ENCODE peak calls at places on chromosome 19, in six cellular contexts. One of them, this sample, is unnamed. For H3K4me1, the result is how much of the 10 kb centered on the place peaks cover.

GRCh38 chr19:33493401-33494275 is 28.0 kb downstream of the PEPD start:
- DNase-seq in body of pancreas: no peak
- DNase-seq in CD4-positive, CD25-positive, alpha-beta regulatory T cell: no peak
- DNase-seq in fibroblast of lung: no peak
- DNase-seq in CD8-positive, alpha-beta T cell: no peak
- DNase-seq in breast epithelium: no peak
- DNase-seq in this sample: no peak

GRCh38 chr19:34075661-34076091 is 96.6 kb upstream of the LSM14A start:
- DNase-seq in body of pancreas: no peak
- DNase-seq in CD4-positive, CD25-positive, alpha-beta regulatory T cell: no peak
- DNase-seq in fibroblast of lung: no peak
- DNase-seq in CD8-positive, alpha-beta T cell: no peak
- DNase-seq in breast epithelium: no peak
- DNase-seq in this sample: no peak

GRCh38 chr19:57280913-57281425 is 684 bp downstream of the ZNF460 start:
- DNase-seq in body of pancreas: no peak
- DNase-seq in CD4-positive, CD25-positive, alpha-beta regulatory T cell: no peak
- DNase-seq in fibroblast of lung: peak
- DNase-seq in CD8-positive, alpha-beta T cell: peak
- DNase-seq in breast epithelium: no peak
- DNase-seq in this sample: no peak

GRCh38 chr19:3783660-3784584 is 2.3 kb downstream of the MATK start:
- DNase-seq in body of pancreas: no peak
- DNase-seq in CD4-positive, CD25-positive, alpha-beta regulatory T cell: no peak
- DNase-seq in fibroblast of lung: no peak
- DNase-seq in CD8-positive, alpha-beta T cell: peak
- DNase-seq in breast epithelium: no peak
- DNase-seq in this sample: no peak

GRCh38 chr19:36008336-36008978 is at the start of gene SYNE4:
- DNase-seq in body of pancreas: peak
- DNase-seq in CD4-positive, CD25-positive, alpha-beta regulatory T cell: no peak
- DNase-seq in fibroblast of lung: no peak
- DNase-seq in CD8-positive, alpha-beta T cell: no peak
- DNase-seq in breast epithelium: peak
- DNase-seq in this sample: no peak

GRCh38 chr19:1470864-1471513 is 8.0 kb downstream of the C19orf25 start:
- DNase-seq in body of pancreas: no peak
- DNase-seq in CD4-positive, CD25-positive, alpha-beta regulatory T cell: no peak
- DNase-seq in fibroblast of lung: no peak
- DNase-seq in CD8-positive, alpha-beta T cell: peak
- DNase-seq in breast epithelium: no peak
- DNase-seq in this sample: no peak

GRCh38 chr19:30790048-30790680 is 418.0 kb downstream of the ZNF536 start:
- DNase-seq in body of pancreas: no peak
- DNase-seq in CD4-positive, CD25-positive, alpha-beta regulatory T cell: no peak
- DNase-seq in fibroblast of lung: no peak
- DNase-seq in CD8-positive, alpha-beta T cell: no peak
- DNase-seq in breast epithelium: no peak
- DNase-seq in this sample: no peak

GRCh38 chr19:51807111-51807701 is 12.2 kb downstream of the FPR3 start:
- DNase-seq in body of pancreas: peak
- DNase-seq in CD4-positive, CD25-positive, alpha-beta regulatory T cell: no peak
- DNase-seq in fibroblast of lung: no peak
- DNase-seq in CD8-positive, alpha-beta T cell: no peak
- DNase-seq in breast epithelium: no peak
- DNase-seq in this sample: no peak

GRCh38 chr19:54216869-54217268 is 5.9 kb downstream of the LILRB3 start:
- DNase-seq in body of pancreas: no peak
- DNase-seq in CD4-positive, CD25-positive, alpha-beta regulatory T cell: no peak
- DNase-seq in fibroblast of lung: no peak
- DNase-seq in CD8-positive, alpha-beta T cell: no peak
- DNase-seq in breast epithelium: no peak
- DNase-seq in this sample: no peak

GRCh38 chr19:12784394-12784870 is 6.9 kb upstream of the JUNB start:
- DNase-seq in body of pancreas: no peak
- DNase-seq in CD4-positive, CD25-positive, alpha-beta regulatory T cell: peak
- DNase-seq in fibroblast of lung: no peak
- DNase-seq in CD8-positive, alpha-beta T cell: peak
- DNase-seq in breast epithelium: no peak
- DNase-seq in this sample: no peak

GRCh38 chr19:18508585-18508984 is 13.3 kb downstream of the ELL start:
- DNase-seq in body of pancreas: no peak
- DNase-seq in CD4-positive, CD25-positive, alpha-beta regulatory T cell: no peak
- DNase-seq in fibroblast of lung: no peak
- DNase-seq in CD8-positive, alpha-beta T cell: no peak
- DNase-seq in breast epithelium: no peak
- DNase-seq in this sample: no peak

GRCh38 chr19:18507727-18508440 is 14.0 kb downstream of the ELL start:
- DNase-seq in body of pancreas: no peak
- DNase-seq in CD4-positive, CD25-positive, alpha-beta regulatory T cell: no peak
- DNase-seq in fibroblast of lung: peak
- DNase-seq in CD8-positive, alpha-beta T cell: no peak
- DNase-seq in breast epithelium: no peak
- DNase-seq in this sample: no peak

GRCh38 chr19:18506545-18506944 is 15.3 kb downstream of the ELL start:
- DNase-seq in body of pancreas: no peak
- DNase-seq in CD4-positive, CD25-positive, alpha-beta regulatory T cell: no peak
- DNase-seq in fibroblast of lung: no peak
- DNase-seq in CD8-positive, alpha-beta T cell: no peak
- DNase-seq in breast epithelium: no peak
- DNase-seq in this sample: no peak

GRCh38 chr19:18506101-18506534 is 15.8 kb downstream of the ELL start:
- DNase-seq in body of pancreas: no peak
- DNase-seq in CD4-positive, CD25-positive, alpha-beta regulatory T cell: no peak
- DNase-seq in fibroblast of lung: no peak
- DNase-seq in CD8-positive, alpha-beta T cell: no peak
- DNase-seq in breast epithelium: no peak
- DNase-seq in this sample: no peak

GRCh38 chr19:18507021-18507726 is 14.7 kb downstream of the ELL start:
- DNase-seq in body of pancreas: no peak
- DNase-seq in CD4-positive, CD25-positive, alpha-beta regulatory T cell: no peak
- DNase-seq in fibroblast of lung: no peak
- DNase-seq in CD8-positive, alpha-beta T cell: peak
- DNase-seq in breast epithelium: no peak
- DNase-seq in this sample: no peak
- H3K4me1 ChIP-seq in body of pancreas: half or more
- H3K4me1 ChIP-seq in CD4-positive, CD25-positive, alpha-beta regulatory T cell: under half
- H3K4me1 ChIP-seq in fibroblast of lung: under half
- H3K4me1 ChIP-seq in CD8-positive, alpha-beta T cell: half or more
- H3K4me1 ChIP-seq in breast epithelium: under half
- H3K4me1 ChIP-seq in this sample: half or more

GRCh38 chr19:5801796-5802616 is 2.9 kb upstream of the NRTN start:
- DNase-seq in body of pancreas: no peak
- DNase-seq in CD4-positive, CD25-positive, alpha-beta regulatory T cell: no peak
- DNase-seq in fibroblast of lung: peak
- DNase-seq in CD8-positive, alpha-beta T cell: no peak
- DNase-seq in breast epithelium: no peak
- DNase-seq in this sample: no peak

GRCh38 chr19:5804516-5805464 is at the start of gene NRTN:
- DNase-seq in body of pancreas: peak
- DNase-seq in CD4-positive, CD25-positive, alpha-beta regulatory T cell: peak
- DNase-seq in fibroblast of lung: no peak
- DNase-seq in CD8-positive, alpha-beta T cell: peak
- DNase-seq in breast epithelium: no peak
- DNase-seq in this sample: no peak

GRCh38 chr19:5805465-5806132 is 732 bp downstream of the NRTN start:
- DNase-seq in body of pancreas: peak
- DNase-seq in CD4-positive, CD25-positive, alpha-beta regulatory T cell: peak
- DNase-seq in fibroblast of lung: peak
- DNase-seq in CD8-positive, alpha-beta T cell: peak
- DNase-seq in breast epithelium: peak
- DNase-seq in this sample: peak

GRCh38 chr19:5803752-5804515 is 933 bp upstream of the NRTN start:
- DNase-seq in body of pancreas: peak
- DNase-seq in CD4-positive, CD25-positive, alpha-beta regulatory T cell: peak
- DNase-seq in fibroblast of lung: peak
- DNase-seq in CD8-positive, alpha-beta T cell: peak
- DNase-seq in breast epithelium: peak
- DNase-seq in this sample: peak

DNA sequence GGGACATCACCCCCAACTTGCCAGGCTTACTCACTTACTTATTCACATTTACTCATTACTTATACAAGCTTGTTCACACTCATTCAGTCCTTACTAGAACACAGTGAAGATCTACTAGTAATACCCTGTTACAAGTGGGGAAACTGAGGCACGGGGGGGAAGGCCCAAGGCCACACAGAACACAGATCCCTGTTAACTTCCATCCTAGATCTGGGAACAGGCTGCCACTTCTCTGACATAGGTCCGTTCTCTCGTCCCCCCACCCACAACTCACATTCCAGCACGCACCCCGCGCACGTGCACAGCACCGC is 1.5 kb upstream of the NRTN start:
- DNase-seq in body of pancreas: no peak
- DNase-seq in CD4-positive, CD25-positive, alpha-beta regulatory T cell: no peak
- DNase-seq in fibroblast of lung: no peak
- DNase-seq in CD8-positive, alpha-beta T cell: no peak
- DNase-seq in breast epithelium: no peak
- DNase-seq in this sample: no peak
- H3K4me1 ChIP-seq in body of pancreas: half or more
- H3K4me1 ChIP-seq in CD4-positive, CD25-positive, alpha-beta regulatory T cell: under half
- H3K4me1 ChIP-seq in fibroblast of lung: under half
- H3K4me1 ChIP-seq in CD8-positive, alpha-beta T cell: under half
- H3K4me1 ChIP-seq in breast epithelium: under half
- H3K4me1 ChIP-seq in this sample: under half

DNA sequence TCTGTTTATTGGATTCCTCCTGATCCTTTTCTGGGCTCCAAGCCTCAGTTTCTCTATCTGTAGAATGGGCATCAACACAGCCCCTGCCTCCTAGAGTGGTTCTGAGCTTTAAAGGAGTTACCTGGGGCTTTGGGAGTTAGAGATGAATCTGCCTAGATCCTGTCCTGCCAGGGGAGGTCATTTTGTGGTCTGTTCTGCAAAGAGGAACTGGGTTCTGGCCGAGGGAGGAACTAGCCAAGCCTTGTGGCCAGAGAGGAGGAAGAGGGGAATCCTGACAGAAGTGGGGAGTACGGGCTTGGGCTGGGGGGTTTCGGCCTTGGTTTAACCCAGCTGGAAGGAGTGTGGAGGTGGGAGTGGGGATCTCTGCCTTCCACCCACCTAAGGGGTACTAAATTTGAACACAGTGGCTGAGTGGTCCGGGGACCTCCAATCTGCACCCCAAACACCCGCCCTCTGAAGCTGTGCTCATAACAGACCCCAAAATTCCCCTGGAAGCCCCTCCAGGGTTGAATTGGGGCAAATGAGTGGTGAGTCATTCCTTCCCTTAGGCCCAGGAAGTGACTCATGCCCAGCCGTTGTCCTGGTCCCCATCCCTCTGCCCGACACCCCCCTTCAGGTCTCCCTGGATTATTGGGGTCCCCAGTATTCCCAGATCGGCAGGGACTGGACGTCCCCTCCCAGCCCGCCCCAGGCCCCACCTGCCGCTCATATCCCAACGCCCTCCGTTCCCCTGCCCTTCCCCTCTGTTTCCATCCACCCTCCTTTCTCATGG is 2.8 kb downstream of the ADGRE5 start:
- DNase-seq in body of pancreas: no peak
- DNase-seq in CD4-positive, CD25-positive, alpha-beta regulatory T cell: peak
- DNase-seq in fibroblast of lung: peak
- DNase-seq in CD8-positive, alpha-beta T cell: peak
- DNase-seq in breast epithelium: no peak
- DNase-seq in this sample: no peak
- H3K4me1 ChIP-seq in body of pancreas: under half
- H3K4me1 ChIP-seq in CD4-positive, CD25-positive, alpha-beta regulatory T cell: half or more
- H3K4me1 ChIP-seq in fibroblast of lung: under half
- H3K4me1 ChIP-seq in CD8-positive, alpha-beta T cell: under half
- H3K4me1 ChIP-seq in breast epithelium: under half
- H3K4me1 ChIP-seq in this sample: half or more

GRCh38 chr19:39351537-39352037 is 9.4 kb downstream of the SAMD4B start:
- DNase-seq in body of pancreas: no peak
- DNase-seq in CD4-positive, CD25-positive, alpha-beta regulatory T cell: peak
- DNase-seq in fibroblast of lung: peak
- DNase-seq in CD8-positive, alpha-beta T cell: no peak
- DNase-seq in breast epithelium: no peak
- DNase-seq in this sample: no peak

GRCh38 chr19:39350156-39350555 is 7.9 kb downstream of the SAMD4B start:
- DNase-seq in body of pancreas: no peak
- DNase-seq in CD4-positive, CD25-positive, alpha-beta regulatory T cell: no peak
- DNase-seq in fibroblast of lung: no peak
- DNase-seq in CD8-positive, alpha-beta T cell: no peak
- DNase-seq in breast epithelium: no peak
- DNase-seq in this sample: no peak

GRCh38 chr19:39355253-39355652 is 13.0 kb downstream of the SAMD4B start:
- DNase-seq in body of pancreas: no peak
- DNase-seq in CD4-positive, CD25-positive, alpha-beta regulatory T cell: no peak
- DNase-seq in fibroblast of lung: no peak
- DNase-seq in CD8-positive, alpha-beta T cell: no peak
- DNase-seq in breast epithelium: no peak
- DNase-seq in this sample: no peak

GRCh38 chr19:39356073-39356472 is 13.9 kb downstream of the SAMD4B start:
- DNase-seq in body of pancreas: no peak
- DNase-seq in CD4-positive, CD25-positive, alpha-beta regulatory T cell: no peak
- DNase-seq in fibroblast of lung: no peak
- DNase-seq in CD8-positive, alpha-beta T cell: no peak
- DNase-seq in breast epithelium: no peak
- DNase-seq in this sample: no peak

GRCh38 chr19:39352549-39353285 is 10.5 kb downstream of the SAMD4B start:
- DNase-seq in body of pancreas: no peak
- DNase-seq in CD4-positive, CD25-positive, alpha-beta regulatory T cell: no peak
- DNase-seq in fibroblast of lung: no peak
- DNase-seq in CD8-positive, alpha-beta T cell: no peak
- DNase-seq in breast epithelium: no peak
- DNase-seq in this sample: no peak
- H3K4me1 ChIP-seq in body of pancreas: under half
- H3K4me1 ChIP-seq in CD4-positive, CD25-positive, alpha-beta regulatory T cell: under half
- H3K4me1 ChIP-seq in fibroblast of lung: under half
- H3K4me1 ChIP-seq in CD8-positive, alpha-beta T cell: under half
- H3K4me1 ChIP-seq in breast epithelium: under half
- H3K4me1 ChIP-seq in this sample: under half

GRCh38 chr19:47111081-47111589 is 2.4 kb downstream of the ZC3H4 start:
- DNase-seq in body of pancreas: no peak
- DNase-seq in CD4-positive, CD25-positive, alpha-beta regulatory T cell: peak
- DNase-seq in fibroblast of lung: no peak
- DNase-seq in CD8-positive, alpha-beta T cell: peak
- DNase-seq in breast epithelium: no peak
- DNase-seq in this sample: no peak

GRCh38 chr19:47107953-47108746 is 5.4 kb downstream of the ZC3H4 start:
- DNase-seq in body of pancreas: no peak
- DNase-seq in CD4-positive, CD25-positive, alpha-beta regulatory T cell: no peak
- DNase-seq in fibroblast of lung: peak
- DNase-seq in CD8-positive, alpha-beta T cell: no peak
- DNase-seq in breast epithelium: no peak
- DNase-seq in this sample: no peak

GRCh38 chr19:47109177-47109540 is 4.4 kb downstream of the ZC3H4 start:
- DNase-seq in body of pancreas: no peak
- DNase-seq in CD4-positive, CD25-positive, alpha-beta regulatory T cell: no peak
- DNase-seq in fibroblast of lung: no peak
- DNase-seq in CD8-positive, alpha-beta T cell: no peak
- DNase-seq in breast epithelium: no peak
- DNase-seq in this sample: no peak

GRCh38 chr19:47110521-47111080 is 3.0 kb downstream of the ZC3H4 start:
- DNase-seq in body of pancreas: peak
- DNase-seq in CD4-positive, CD25-positive, alpha-beta regulatory T cell: peak
- DNase-seq in fibroblast of lung: no peak
- DNase-seq in CD8-positive, alpha-beta T cell: peak
- DNase-seq in breast epithelium: no peak
- DNase-seq in this sample: no peak

GRCh38 chr19:47109541-47110375 is 3.8 kb downstream of the ZC3H4 start:
- DNase-seq in body of pancreas: no peak
- DNase-seq in CD4-positive, CD25-positive, alpha-beta regulatory T cell: peak
- DNase-seq in fibroblast of lung: peak
- DNase-seq in CD8-positive, alpha-beta T cell: peak
- DNase-seq in breast epithelium: no peak
- DNase-seq in this sample: no peak
- H3K4me1 ChIP-seq in body of pancreas: under half
- H3K4me1 ChIP-seq in CD4-positive, CD25-positive, alpha-beta regulatory T cell: half or more
- H3K4me1 ChIP-seq in fibroblast of lung: under half
- H3K4me1 ChIP-seq in CD8-positive, alpha-beta T cell: half or more
- H3K4me1 ChIP-seq in breast epithelium: under half
- H3K4me1 ChIP-seq in this sample: under half